ENCODE peak calls at places on chromosomes 7 and 10, in four cellular contexts. F, E, Z and X are unnamed samples.
A peak's percentile ranks its signal among the peaks of the same experiment; 100 is the strongest.

GRCh38 chr10:64071218-64071617 is 550.0 kb downstream of the REEP3 start:
- DNase-seq in F (no peak), Z (no peak), E (no peak), X (no peak)

GRCh38 chr7:20200965-20201364 is 16.2 kb downstream of the MACC1 start:
- DNase-seq in E (no peak), F (no peak), Z (no peak), X (no peak)

GRCh38 chr10:17647316-17647715 is 3.4 kb downstream of the STAM start:
- DNase-seq in F (no peak), E (no peak), Z (peak; percentile 34), X (no peak)

GRCh38 chr7:151233111-151233701 is 923 bp downstream of the CHPF2 start:
- DNase-seq in F (peak; percentile 38), E (no peak), Z (peak; percentile 43), X (no peak)

GRCh38 chr10:62335326-62335725 is 38.8 kb upstream of the ZNF365 start:
- DNase-seq in F (no peak), Z (no peak), E (no peak), X (no peak)

GRCh38 chr10:92284112-92284704 is 6.7 kb downstream of the CPEB3 start:
- DNase-seq in E (no peak), Z (no peak), F (no peak), X (no peak)

GRCh38 chr7:42274052-42274451 is 37.0 kb upstream of the GLI3 start:
- DNase-seq in E (no peak), F (no peak), Z (no peak), X (no peak)

GRCh38 chr10:69232252-69232651 is 12.1 kb downstream of the HKDC1 start:
- DNase-seq in Z (no peak), E (no peak), F (peak; percentile 37), X (no peak)

GRCh38 chr10:101123085-101123814 is 7.8 kb upstream of the TLX1 start:
- DNase-seq in F (no peak), E (no peak), Z (no peak), X (no peak)

GRCh38 chr10:95246582-95247051 is 44.2 kb downstream of the PDLIM1 start:
- DNase-seq in E (peak; percentile 64), Z (peak; percentile 76), F (peak; percentile 59), X (peak; percentile 88)

GRCh38 chr7:50954716-50955115 is 172.0 kb upstream of the GRB10 start:
- DNase-seq in F (no peak), Z (no peak), E (no peak), X (no peak)

GRCh38 chr10:94687625-94688248 is 4.2 kb downstream of the CYP2C18 start:
- DNase-seq in E (no peak), Z (no peak), F (no peak), X (no peak)

GRCh38 chr7:111312966-111313365 is 222.0 kb downstream of the LRRN3 start:
- DNase-seq in F (no peak), E (no peak), Z (no peak), X (no peak)
- TF ChIP-seq CTCF in F (no peak), E (no peak), Z (no peak), X (peak; percentile 33)

DNA sequence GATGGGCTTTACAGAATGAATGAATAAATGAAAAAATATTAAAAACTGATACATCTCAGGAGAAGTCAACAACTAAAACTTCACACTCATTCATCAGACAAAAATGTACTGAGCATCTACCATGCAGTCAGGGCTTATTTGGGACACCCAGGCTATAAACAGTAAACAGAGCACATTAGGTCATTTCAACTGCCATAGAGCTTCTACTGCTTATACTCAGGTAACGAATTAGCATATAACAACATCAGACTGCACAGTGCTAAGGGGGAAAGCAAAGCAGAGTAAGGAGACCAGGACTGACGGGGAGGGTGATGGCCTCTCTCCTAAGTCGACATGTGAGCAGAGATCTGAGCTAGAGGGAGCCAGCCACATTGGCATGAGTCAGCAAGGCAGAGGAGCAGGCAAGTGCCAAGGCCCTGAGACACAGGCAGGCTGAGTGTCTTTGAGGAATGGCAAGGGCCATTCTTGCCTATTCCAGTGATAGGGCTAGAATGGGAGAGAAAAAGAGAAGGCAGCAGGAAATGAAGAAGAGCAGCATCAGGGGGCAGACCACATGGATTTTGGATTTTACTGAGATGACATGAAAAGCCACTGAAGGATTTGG is 528.9 kb downstream of the PARD3 start:
- DNase-seq in Z (no peak), E (no peak), F (no peak), X (no peak)
- TF ChIP-seq CTCF in Z (no peak), E (no peak), F (no peak), X (no peak)

GRCh38 chr7:40282858-40283257 is 148.1 kb downstream of the SUGCT start:
- DNase-seq in F (no peak), Z (no peak), E (no peak), X (no peak)

GRCh38 chr7:40283391-40283790 is 148.6 kb downstream of the SUGCT start:
- DNase-seq in E (no peak), F (no peak), Z (no peak), X (no peak)

GRCh38 chr7:40288827-40289226 is 154.0 kb downstream of the SUGCT start:
- DNase-seq in E (no peak), Z (no peak), F (no peak), X (no peak)
- TF ChIP-seq CTCF in E (no peak), Z (no peak), F (no peak), X (no peak)

GRCh38 chr7:143492043-143492471 is 14.4 kb downstream of the TAS2R41 start:
- DNase-seq in F (peak; percentile 60), E (no peak), Z (no peak), X (no peak)

GRCh38 chr7:143495806-143496672 is 18.4 kb downstream of the TAS2R41 start:
- DNase-seq in F (no peak), Z (no peak), E (no peak), X (no peak)

GRCh38 chr7:143493755-143494154 is 16.1 kb downstream of the TAS2R41 start:
- DNase-seq in F (no peak), Z (no peak), E (no peak), X (no peak)

GRCh38 chr7:143492799-143493568 is 15.3 kb downstream of the TAS2R41 start:
- DNase-seq in Z (no peak), E (no peak), F (no peak), X (no peak)

DNA sequence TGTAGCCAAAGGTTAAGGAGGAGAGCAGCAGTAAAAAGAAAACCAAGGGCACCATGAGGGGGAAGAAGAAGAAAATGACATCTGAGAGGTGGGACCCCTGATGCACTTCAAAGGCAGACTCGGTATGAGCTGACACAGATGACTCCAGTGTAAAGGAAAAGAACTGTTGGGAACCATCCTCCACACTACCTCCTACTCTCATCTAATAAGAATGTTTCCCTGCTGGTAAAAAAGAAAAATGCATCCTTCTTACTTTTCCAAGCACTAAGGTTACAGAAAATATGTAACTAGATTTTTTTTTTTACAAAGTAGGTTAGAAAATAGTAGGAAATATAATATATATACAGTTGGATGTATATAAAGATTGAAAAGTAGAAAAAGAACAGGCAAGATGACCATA is 16.9 kb downstream of the TAS2R41 start:
- DNase-seq in E (no peak), Z (no peak), F (no peak), X (no peak)
- TF ChIP-seq CTCF in E (no peak), Z (no peak), F (no peak), X (peak; percentile 20)

GRCh38 chr7:3548815-3549214 is 247.8 kb downstream of the SDK1 start:
- DNase-seq in E (no peak), Z (no peak), F (no peak), X (no peak)

GRCh38 chr7:3549598-3549997 is 248.5 kb downstream of the SDK1 start:
- DNase-seq in F (no peak), E (no peak), Z (no peak), X (no peak)

GRCh38 chr7:3544202-3544601 is 243.2 kb downstream of the SDK1 start:
- DNase-seq in Z (no peak), E (no peak), F (no peak), X (no peak)
- TF ChIP-seq CTCF in Z (no peak), E (no peak), F (no peak), X (no peak)